ENCODE peak calls at places on chromosomes 16 and 17, in six cellular contexts. H is lower lobe of right lung; S is chondrocyte; T is endodermal cell; B is RWPE1; F is CD8-positive, alpha-beta T cell. W is an unnamed sample.

GRCh38 chr17:56009795-56010715 is 143.2 kb upstream of the ANKFN1 start:
- DNase-seq in B (no peak), T (peak), F (no peak), H (no peak), S (no peak), W (no peak)

GRCh38 chr16:78147846-78148535 is 48.5 kb downstream of the WWOX start:
- DNase-seq in T (no peak), H (no peak), B (no peak), S (no peak), F (no peak), W (no peak)

GRCh38 chr17:18038149-18038850 is 668 bp downstream of the ATPAF2 start:
- DNase-seq in F (peak), T (peak), B (peak), H (no peak), S (no peak), W (no peak)

GRCh38 chr17:15502315-15503112 is 35.1 kb upstream of the CDRT4 start:
- DNase-seq in B (peak), T (peak), F (peak), H (peak), S (no peak), W (peak)

GRCh38 chr16:52597073-52597771 is 50.3 kb upstream of the TOX3 start:
- DNase-seq in B (no peak), H (no peak), T (no peak), S (no peak), F (no peak), W (no peak)

GRCh38 chr17:2043785-2044184 is 2.0 kb downstream of the OVCA2 start:
- DNase-seq in T (no peak), S (no peak), F (no peak), H (no peak), B (no peak), W (no peak)

GRCh38 chr16:70714526-70715112 is 28.8 kb upstream of the MTSS2 start:
- DNase-seq in H (no peak), S (peak), T (no peak), F (no peak), B (no peak), W (no peak)

GRCh38 chr16:10383626-10384025 is 2.2 kb upstream of the ATF7IP2 start:
- DNase-seq in T (no peak), F (no peak), H (no peak), B (no peak), S (no peak), W (no peak)

GRCh38 chr17:28598799-28599310 is at the start of gene SPAG5:
- DNase-seq in S (peak), T (peak), B (peak), F (peak), H (peak), W (peak)

GRCh38 chr17:32546031-32546444 is 59.2 kb downstream of the CDK5R1 start:
- DNase-seq in T (peak), B (no peak), H (no peak), S (no peak), F (no peak), W (no peak)

GRCh38 chr17:50839591-50840310 is 4.4 kb downstream of the WFIKKN2 start:
- DNase-seq in F (no peak), T (peak), B (no peak), S (peak), H (no peak), W (no peak)

GRCh38 chr16:56631197-56631596 is 1.3 kb upstream of the MT1M start:
- DNase-seq in F (no peak), H (no peak), T (no peak), S (no peak), B (no peak), W (no peak)

GRCh38 chr17:29732613-29733012 is 109.9 kb upstream of the CORO6 start:
- DNase-seq in T (no peak), S (no peak), F (no peak), B (peak), H (no peak), W (no peak)

GRCh38 chr17:65438708-65439294 is 122.6 kb downstream of the AXIN2 start:
- DNase-seq in B (no peak), H (no peak), F (no peak), T (peak), S (no peak), W (no peak)

GRCh38 chr17:79424471-79425185 is 186.2 kb downstream of the RBFOX3 start:
- DNase-seq in S (no peak), F (no peak), T (no peak), H (no peak), B (no peak), W (no peak)

GRCh38 chr16:80299416-80299815 is 241.4 kb upstream of the DYNLRB2 start:
- DNase-seq in B (no peak), H (no peak), S (no peak), T (no peak), F (no peak), W (no peak)

GRCh38 chr16:69935740-69936139 is 15.4 kb upstream of the CLEC18A start:
- DNase-seq in F (no peak), H (no peak), B (no peak), S (no peak), T (no peak), W (no peak)

GRCh38 chr16:71413341-71413740 is 28.5 kb downstream of the TLE7 start:
- DNase-seq in S (no peak), B (no peak), H (no peak), T (no peak), F (no peak), W (no peak)

GRCh38 chr16:22369221-22369811 is 5.1 kb downstream of the CDR2 start:
- DNase-seq in H (no peak), B (no peak), F (no peak), T (no peak), S (no peak), W (no peak)

GRCh38 chr17:58521680-58522079 is 7.2 kb upstream of the MTMR4 start:
- DNase-seq in S (no peak), T (no peak), F (no peak), H (no peak), B (no peak), W (no peak)

GRCh38 chr17:78915872-78916632 is 9.1 kb downstream of the TIMP2 start:
- DNase-seq in T (no peak), B (peak), F (no peak), H (peak), S (no peak), W (no peak)

GRCh38 chr17:3732171-3732570 is 8.5 kb downstream of the HASPIN start:
- DNase-seq in H (no peak), B (no peak), S (no peak), F (no peak), T (peak), W (no peak)
- TF ChIP-seq CTCF in H (no peak), B (no peak), S (no peak), F (no peak), T (peak), W (no peak)

DNA sequence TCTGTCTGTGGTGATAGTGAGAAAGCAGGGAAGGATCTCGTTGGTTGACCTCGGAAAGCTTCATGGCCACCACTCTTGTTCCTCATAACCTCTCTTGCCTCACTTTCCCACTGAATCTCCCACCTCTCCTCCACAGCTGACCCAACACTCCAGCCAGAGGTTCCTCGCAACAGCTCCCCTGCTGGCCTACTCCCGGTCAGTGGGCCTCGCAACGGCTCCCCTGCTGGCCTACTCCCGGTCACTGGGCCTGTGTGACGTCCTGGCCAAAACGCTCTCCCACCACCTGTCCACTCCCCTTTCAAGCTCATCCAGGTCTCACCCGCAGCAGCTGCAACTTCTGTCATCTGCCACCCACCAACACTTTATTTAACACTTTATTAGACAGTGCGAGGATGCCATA is 149.1 kb downstream of the VPS53 start:
- DNase-seq in H (no peak), B (no peak), T (peak), F (no peak), S (no peak), W (no peak)
- TF ChIP-seq CTCF in H (no peak), B (no peak), T (peak), F (no peak), S (peak), W (peak)

GRCh38 chr16:85029413-85029794 is 1.8 kb downstream of the KIAA0513 start:
- DNase-seq in H (no peak), F (peak), S (no peak), T (peak), B (peak), W (no peak)

GRCh38 chr16:85031451-85031850 is 3.9 kb downstream of the KIAA0513 start:
- DNase-seq in H (no peak), S (no peak), T (no peak), B (no peak), F (no peak), W (no peak)

GRCh38 chr16:85028638-85029412 is 1.2 kb downstream of the KIAA0513 start:
- DNase-seq in S (no peak), F (peak), H (no peak), B (peak), T (peak), W (no peak)

GRCh38 chr16:85027968-85028637 is 508 bp downstream of the KIAA0513 start:
- DNase-seq in S (no peak), H (no peak), B (no peak), F (no peak), T (no peak), W (no peak)

DNA sequence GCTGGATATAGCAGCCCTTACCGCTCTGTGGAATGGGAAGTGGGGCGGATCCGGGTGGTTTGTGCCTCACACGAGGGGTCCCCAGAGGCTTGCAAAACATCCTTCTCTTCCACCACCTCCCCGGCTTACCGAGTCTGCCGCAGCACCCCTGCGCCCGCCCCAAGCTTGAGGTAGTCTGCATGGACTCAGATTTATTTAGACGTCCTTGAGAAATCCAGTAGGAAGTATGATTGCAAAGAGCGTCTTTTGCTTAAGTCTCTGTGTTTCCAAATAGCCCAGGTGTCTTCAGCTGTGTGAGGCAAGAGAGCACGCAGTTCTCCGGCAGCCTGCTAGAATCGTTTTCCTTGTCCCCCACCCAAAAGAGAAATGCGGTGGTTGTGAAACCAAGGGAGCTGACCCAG is 2.4 kb downstream of the KIAA0513 start:
- DNase-seq in S (no peak), H (no peak), F (no peak), B (no peak), T (no peak), W (no peak)
- TF ChIP-seq CTCF in S (no peak), H (no peak), F (no peak), B (no peak), T (no peak), W (no peak)

DNA sequence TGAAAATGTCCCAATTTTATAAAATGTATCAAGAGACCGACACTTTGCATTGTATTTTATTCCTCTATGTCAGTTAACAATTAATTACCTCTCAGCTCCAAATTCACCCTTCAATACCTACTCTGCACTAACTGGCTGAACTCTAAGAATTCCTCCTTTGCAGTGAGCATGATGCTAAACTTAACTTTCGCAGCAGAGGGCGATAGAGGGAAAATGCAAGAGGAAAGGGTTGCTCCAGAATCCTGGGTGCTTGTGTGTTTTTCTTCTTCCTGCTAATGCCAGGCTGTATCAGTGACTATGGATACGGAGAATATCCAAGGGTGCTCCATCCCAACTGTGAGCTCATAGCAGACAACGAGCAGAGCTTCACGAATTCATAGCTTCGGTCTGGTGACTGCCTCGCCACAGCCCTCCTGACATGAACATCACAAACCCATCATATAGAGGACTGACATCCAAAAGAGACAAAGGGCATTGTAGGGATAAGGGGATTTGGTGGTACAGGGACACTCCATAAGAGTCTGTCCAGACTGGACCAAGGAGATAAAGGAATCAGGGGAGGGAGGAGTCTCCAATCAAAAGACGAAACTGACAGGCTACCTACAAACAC is 172.9 kb downstream of the STX8 start:
- DNase-seq in F (no peak), H (no peak), B (no peak), S (no peak), T (peak), W (no peak)
- TF ChIP-seq CTCF in F (no peak), H (peak), B (no peak), S (peak), T (peak), W (peak)

W was measured in progenitor cell of endocrine pancreas.